ENCODE peak calls at places on chromosomes 6 and 20, in four cellular contexts. One of them, this sample, is unnamed.

GRCh38 chr6:100300221-100300736 is 164.4 kb downstream of the SIM1 start:
- DNase-seq in activated B cell treated with CpG ODN at 0.5 μM for 24 hours: no peak
- DNase-seq in HFFc6: peak
- DNase-seq in lower lobe of right lung: no peak
- DNase-seq in this sample: no peak

GRCh38 chr6:144216668-144217218 is 66.4 kb downstream of the STX11 start:
- DNase-seq in activated B cell treated with CpG ODN at 0.5 μM for 24 hours: no peak
- DNase-seq in HFFc6: peak
- DNase-seq in lower lobe of right lung: peak
- DNase-seq in this sample: peak

GRCh38 chr6:33147807-33148666 is 44.2 kb downstream of the COL11A2 start:
- DNase-seq in activated B cell treated with CpG ODN at 0.5 μM for 24 hours: no peak
- DNase-seq in HFFc6: peak
- DNase-seq in lower lobe of right lung: no peak
- DNase-seq in this sample: no peak

GRCh38 chr6:147614501-147614900 is 106.0 kb downstream of the SAMD5 start:
- DNase-seq in activated B cell treated with CpG ODN at 0.5 μM for 24 hours: no peak
- DNase-seq in HFFc6: no peak
- DNase-seq in lower lobe of right lung: no peak
- DNase-seq in this sample: no peak

GRCh38 chr20:17557675-17558006 is 12.2 kb upstream of the DSTN start:
- DNase-seq in activated B cell treated with CpG ODN at 0.5 μM for 24 hours: no peak
- DNase-seq in HFFc6: peak
- DNase-seq in lower lobe of right lung: no peak
- DNase-seq in this sample: no peak

GRCh38 chr6:16345449-16346330 is 107.3 kb downstream of the GMPR start:
- DNase-seq in activated B cell treated with CpG ODN at 0.5 μM for 24 hours: no peak
- DNase-seq in HFFc6: peak
- DNase-seq in lower lobe of right lung: no peak
- DNase-seq in this sample: no peak

GRCh38 chr20:62321521-62321948 is 18.7 kb downstream of the ADRM1 start:
- DNase-seq in activated B cell treated with CpG ODN at 0.5 μM for 24 hours: no peak
- DNase-seq in HFFc6: no peak
- DNase-seq in lower lobe of right lung: no peak
- DNase-seq in this sample: no peak

GRCh38 chr6:46888578-46888977 is 33.2 kb downstream of the ADGRF5 start:
- DNase-seq in activated B cell treated with CpG ODN at 0.5 μM for 24 hours: no peak
- DNase-seq in HFFc6: no peak
- DNase-seq in lower lobe of right lung: no peak
- DNase-seq in this sample: no peak

GRCh38 chr20:46757754-46758678 is 48.6 kb downstream of the SLC2A10 start:
- DNase-seq in activated B cell treated with CpG ODN at 0.5 μM for 24 hours: no peak
- DNase-seq in HFFc6: peak
- DNase-seq in lower lobe of right lung: peak
- DNase-seq in this sample: no peak

GRCh38 chr6:134093007-134093573 is 40.7 kb upstream of the SLC2A12 start:
- DNase-seq in activated B cell treated with CpG ODN at 0.5 μM for 24 hours: no peak
- DNase-seq in HFFc6: no peak
- DNase-seq in lower lobe of right lung: no peak
- DNase-seq in this sample: no peak

GRCh38 chr6:35310265-35310831 is 12.7 kb downstream of the DEF6 start:
- DNase-seq in activated B cell treated with CpG ODN at 0.5 μM for 24 hours: no peak
- DNase-seq in HFFc6: no peak
- DNase-seq in lower lobe of right lung: no peak
- DNase-seq in this sample: no peak

GRCh38 chr20:9689041-9689440 is 149.8 kb downstream of the PAK5 start:
- DNase-seq in activated B cell treated with CpG ODN at 0.5 μM for 24 hours: no peak
- DNase-seq in HFFc6: no peak
- DNase-seq in lower lobe of right lung: no peak
- DNase-seq in this sample: no peak

This sample was measured in left lung.